ENCODE peak calls at places on chromosomes 11 and 22, in six cellular contexts. B is activated B cell treated with CpG ODN at 0.5 μM for 24 hours, T is neural crest cell, Y is progenitor cell of endocrine pancreas, L is upper lobe of left lung, U is psoas muscle. Q is an unnamed sample.

GRCh38 chr11:441418-442274 is at the start of gene ANO9:
- DNase-seq in L (no peak), B (peak; percentile 47), U (peak; percentile 16), Y (peak; percentile 47), T (no peak), Q (no peak)

GRCh38 chr11:96001037-96001436 is 77.1 kb upstream of the MTMR2 start:
- DNase-seq in U (peak; percentile 83), Y (no peak), T (no peak), B (no peak), L (no peak), Q (no peak)

GRCh38 chr11:2180775-2181370 is 9.3 kb upstream of the TH start:
- DNase-seq in B (no peak), T (no peak), U (no peak), Y (no peak), L (no peak), Q (no peak)

GRCh38 chr11:96235725-96236124 is 107.3 kb downstream of the MAML2 start:
- DNase-seq in Y (no peak), L (no peak), U (no peak), T (no peak), B (no peak), Q (no peak)

GRCh38 chr11:67040147-67040546 is 16.5 kb upstream of the RHOD start:
- DNase-seq in L (no peak), U (no peak), B (no peak), T (no peak), Y (no peak), Q (no peak)

GRCh38 chr22:18042685-18043084 is 18.3 kb upstream of the MICAL3 start:
- DNase-seq in L (no peak), B (no peak), U (no peak), T (no peak), Y (no peak), Q (no peak)

GRCh38 chr11:2553886-2554285 is 109.1 kb downstream of the KCNQ1 start:
- DNase-seq in T (no peak), L (no peak), B (no peak), Y (no peak), U (no peak), Q (no peak)

GRCh38 chr11:59380263-59381059 is 21.8 kb downstream of the OR5AN1 start:
- DNase-seq in B (no peak), T (no peak), Y (no peak), U (no peak), L (no peak), Q (no peak)

GRCh38 chr11:58626915-58627483 is 4.5 kb downstream of the CNTF start:
- DNase-seq in B (no peak), U (no peak), L (no peak), T (no peak), Y (no peak), Q (no peak)

GRCh38 chr11:6321961-6322362 is 1.7 kb upstream of the CAVIN3 start:
- DNase-seq in Y (no peak), T (no peak), U (no peak), B (no peak), L (no peak), Q (no peak)

GRCh38 chr11:17986007-17986710 is 26.7 kb downstream of the SERGEF start:
- DNase-seq in B (no peak), Y (no peak), T (no peak), L (no peak), U (peak; percentile 45), Q (no peak)

GRCh38 chr11:35639591-35640179 is 21.4 kb downstream of the FJX1 start:
- DNase-seq in Y (no peak), U (no peak), T (no peak), L (no peak), B (no peak), Q (no peak)

GRCh38 chr11:16924826-16925494 is 89.3 kb downstream of the PLEKHA7 start:
- DNase-seq in B (no peak), Y (peak; percentile 41), U (peak; percentile 28), T (peak; percentile 11), L (peak; percentile 79), Q (no peak)

GRCh38 chr11:32259641-32260081 is 168.8 kb downstream of the RCN1 start:
- DNase-seq in B (no peak), Y (no peak), T (no peak), U (no peak), L (no peak), Q (no peak)

GRCh38 chr11:59611570-59612565 is 3.7 kb downstream of the OSBP start:
- DNase-seq in U (no peak), T (no peak), L (no peak), Y (no peak), B (no peak), Q (no peak)

GRCh38 chr22:40326905-40327735 is 19.2 kb upstream of the ADSL start:
- DNase-seq in B (no peak), Y (no peak), U (no peak), L (no peak), T (no peak), Q (no peak)

GRCh38 chr11:67265633-67266423 is 445 bp upstream of the GRK2 start:
- DNase-seq in L (peak; percentile 99), B (peak; percentile 90), T (peak; percentile 82), Y (peak; percentile 83), U (peak; percentile 85), Q (peak; percentile 84)

GRCh38 chr22:50537765-50538164 is 7.9 kb upstream of the KLHDC7B start:
- DNase-seq in T (no peak), Y (no peak), U (no peak), L (no peak), B (no peak), Q (no peak)

GRCh38 chr22:25764270-25765015 is 22.5 kb downstream of the MYO18B start:
- DNase-seq in L (no peak), B (no peak), Y (no peak), T (no peak), U (no peak), Q (no peak)

GRCh38 chr11:134754823-134755198 is 342.8 kb upstream of the B3GAT1 start:
- DNase-seq in U (no peak), L (no peak), B (no peak), Y (no peak), T (no peak), Q (no peak)

GRCh38 chr11:117827521-117828511 is 3.3 kb upstream of the FXYD2 start:
- DNase-seq in L (peak; percentile 54), T (no peak), B (peak; percentile 33), Y (peak; percentile 7), U (no peak), Q (peak; percentile 13)

GRCh38 chr11:64241430-64242153 is 697 bp downstream of the FKBP2 start:
- DNase-seq in Y (peak; percentile 99), T (peak; percentile 100), U (peak; percentile 100), L (peak; percentile 100), B (peak; percentile 100), Q (peak; percentile 100)

GRCh38 chr11:7512525-7513209 is 1.1 kb upstream of the PPFIBP2 start:
- DNase-seq in U (peak; percentile 91), T (peak; percentile 1), L (peak; percentile 37), Y (no peak), B (peak; percentile 63), Q (peak; percentile 42)

GRCh38 chr22:47168441-47168840 is 406.0 kb downstream of the TBC1D22A start:
- DNase-seq in U (peak; percentile 4), T (no peak), L (peak; percentile 50), B (no peak), Y (no peak), Q (no peak)

DNA sequence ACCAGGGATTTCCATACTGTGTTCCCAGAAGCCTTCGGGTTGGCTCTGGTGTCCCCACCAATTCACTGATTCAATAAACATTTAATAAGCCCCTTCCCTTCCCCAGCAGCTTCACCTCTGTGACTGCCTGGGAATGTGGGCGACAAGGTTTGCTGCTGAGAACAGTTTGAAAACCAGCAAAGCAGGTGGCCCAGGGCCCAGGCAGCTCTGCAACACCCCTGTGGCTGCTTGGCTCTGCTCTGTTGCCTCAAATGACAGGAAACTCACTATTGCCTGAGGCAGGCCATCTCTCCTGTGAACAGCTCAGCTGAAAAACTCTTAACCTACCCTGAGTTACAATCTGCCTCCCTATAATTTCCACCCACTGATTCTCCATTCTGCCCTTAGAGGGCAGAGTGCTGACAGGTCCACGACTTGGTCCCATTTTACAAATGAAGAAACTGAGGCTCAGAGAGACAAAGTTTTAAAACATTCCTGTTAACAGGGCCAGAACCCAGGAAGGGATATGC is 10.5 kb downstream of the ADORA2A start:
- DNase-seq in U (no peak), B (no peak), Y (no peak), L (no peak), T (no peak), Q (no peak)
- TF ChIP-seq CTCF in U (no peak), B (no peak), Y (no peak), L (no peak), T (no peak), Q (no peak)

GRCh38 chr22:45163417-45164216 is at the start of gene NUP50:
- DNase-seq in B (peak; percentile 97), U (peak; percentile 97), Y (peak; percentile 94), T (peak; percentile 90), L (peak; percentile 99), Q (peak; percentile 95)
- TF ChIP-seq CTCF in B (no peak), U (peak; percentile 6), Y (peak; percentile 8), T (peak; percentile 17), L (no peak), Q (no peak)

GRCh38 chr11:102831128-102831708 is 12.2 kb downstream of the MMP3 start:
- DNase-seq in Y (peak; percentile 21), U (peak; percentile 43), L (peak; percentile 89), T (no peak), B (no peak), Q (no peak)
- TF ChIP-seq CTCF in Y (peak; percentile 47), U (no peak), L (no peak), T (no peak), B (no peak), Q (no peak)

GRCh38 chr11:126282361-126282741 is 542 bp upstream of the TIRAP start:
- DNase-seq in B (peak; percentile 27), T (peak; percentile 21), Y (peak; percentile 26), U (peak; percentile 56), L (peak; percentile 87), Q (no peak)

GRCh38 chr11:126281666-126282175 is 1.2 kb upstream of the TIRAP start:
- DNase-seq in U (no peak), L (no peak), Y (no peak), B (no peak), T (no peak), Q (no peak)

GRCh38 chr11:126281245-126281644 is 1.6 kb upstream of the TIRAP start:
- DNase-seq in Y (no peak), B (no peak), U (no peak), L (no peak), T (no peak), Q (no peak)

GRCh38 chr11:126284829-126285228 is 1.9 kb downstream of the TIRAP start:
- DNase-seq in T (no peak), L (no peak), Y (no peak), B (peak; percentile 29), U (peak; percentile 53), Q (no peak)

GRCh38 chr11:126282742-126283591 is at the start of gene TIRAP:
- DNase-seq in L (peak; percentile 94), U (peak; percentile 78), Y (peak; percentile 37), T (peak; percentile 43), B (peak; percentile 68), Q (peak; percentile 53)
- TF ChIP-seq CTCF in L (peak; percentile 20), U (peak; percentile 10), Y (peak; percentile 38), T (peak; percentile 44), B (no peak), Q (no peak)

Q was measured in natural killer cell.